ENCODE peak calls at places on chromosomes 12 and 14, in six cellular contexts. H is neuronal stem cell, D is IMR-90, B is H9, E is mesendoderm, F is H1. K is an unnamed sample.

GRCh38 chr12:54421175-54421872 is 2.3 kb upstream of the ITGA5 start:
- DNase-seq in D (peak; percentile 36), H (no peak), F (no peak), B (no peak), E (no peak), K (peak; percentile 30)

GRCh38 chr14:78143489-78144145 is 26.6 kb upstream of the NRXN3 start:
- DNase-seq in E (peak; percentile 21), H (no peak), D (peak; percentile 26), B (no peak), F (no peak), K (no peak)

GRCh38 chr14:32259368-32260013 is 56.4 kb upstream of the RNU6-8 start:
- DNase-seq in B (peak; percentile 43), E (peak; percentile 84), H (no peak), F (no peak), D (peak; percentile 63), K (peak; percentile 76)

GRCh38 chr14:80787876-80788275 is 153.7 kb downstream of the CEP128 start:
- DNase-seq in E (peak; percentile 13), F (no peak), H (no peak), D (no peak), B (no peak), K (no peak)

GRCh38 chr12:113002155-113002554 is 23.8 kb downstream of the OAS2 start:
- DNase-seq in E (no peak), B (peak; percentile 20), F (no peak), H (no peak), D (no peak), K (no peak)

GRCh38 chr12:47038270-47038748 is 41.1 kb upstream of the PCED1B start:
- DNase-seq in H (no peak), B (no peak), E (peak; percentile 19), F (no peak), D (peak; percentile 35), K (peak; percentile 51)

GRCh38 chr12:109302358-109302757 is 6.7 kb downstream of the FOXN4 start:
- DNase-seq in F (no peak), E (no peak), D (no peak), H (no peak), B (no peak), K (no peak)

GRCh38 chr12:2877959-2878732 is 1.1 kb downstream of the RHNO1 start:
- DNase-seq in H (no peak), D (peak; percentile 53), E (peak; percentile 42), F (no peak), B (peak; percentile 44), K (peak; percentile 70)

GRCh38 chr14:88321692-88322504 is 1.2 kb downstream of the KCNK10 start:
- DNase-seq in H (no peak), F (peak; percentile 47), E (peak; percentile 12), B (peak; percentile 35), D (no peak), K (no peak)

DNA sequence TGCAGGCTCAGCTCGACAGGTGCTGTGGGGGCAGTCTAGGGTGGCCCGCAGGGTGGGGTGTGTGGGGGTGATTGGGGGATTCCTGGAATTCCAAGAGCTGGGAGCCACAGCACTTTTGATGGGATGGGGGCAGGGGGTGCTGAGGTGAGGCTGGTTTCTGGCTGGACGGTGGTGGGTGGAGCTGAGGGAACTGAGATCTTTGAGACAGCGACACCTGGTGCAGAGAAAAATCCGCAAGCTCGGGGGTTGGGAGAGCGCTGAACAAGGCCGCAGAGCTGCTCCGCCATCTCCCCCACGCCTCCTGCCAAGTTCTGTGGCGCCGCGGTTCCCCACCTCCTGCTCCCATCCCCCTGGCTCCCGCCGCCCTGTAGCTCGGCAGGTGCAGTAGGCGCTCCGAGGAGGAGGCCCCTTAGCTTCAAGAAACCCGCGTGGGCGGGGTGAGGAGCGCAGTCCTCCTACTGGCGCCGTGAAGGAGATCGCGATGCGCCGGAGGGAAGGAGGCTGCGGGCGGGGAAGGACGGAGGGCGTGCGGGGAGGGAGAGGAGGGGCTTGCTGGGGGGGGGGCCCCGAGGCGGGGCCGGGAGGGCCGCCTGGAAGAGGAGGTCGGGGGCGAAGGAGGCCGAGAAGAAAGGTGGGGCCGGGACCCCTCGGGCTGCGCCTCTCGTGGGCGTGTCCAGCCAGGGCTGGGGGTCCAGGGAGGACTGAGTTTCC is 1.3 kb upstream of the TEDC1 start:
- DNase-seq in B (peak; percentile 86), H (no peak), F (peak; percentile 85), E (peak; percentile 95), D (peak; percentile 76), K (peak; percentile 88)
- H2BK5ac ChIP-seq in B (no peak overlapping the region), H (peak overlapping the region; percentile 96), F (no peak overlapping the region), E (no peak overlapping the region), D (peak overlapping the region; percentile 13), K (no peak overlapping the region)

GRCh38 chr14:73786632-73786941 is 65.0 kb upstream of the PTGR2 start:
- DNase-seq in F (no peak), B (peak; percentile 58), D (peak; percentile 40), E (peak; percentile 76), H (no peak), K (peak; percentile 60)
- H2BK5ac ChIP-seq in F (no peak overlapping the region), B (no peak overlapping the region), D (peak overlapping the region; percentile 80), E (no peak overlapping the region), H (no peak overlapping the region), K (peak overlapping the region; percentile 94)

GRCh38 chr12:104514127-104514810 is 57.5 kb downstream of the CHST11 start:
- DNase-seq in D (no peak), E (no peak), F (no peak), H (no peak), B (no peak), K (no peak)
- H2BK5ac ChIP-seq in D (no peak overlapping the region), E (no peak overlapping the region), F (no peak overlapping the region), H (no peak overlapping the region), B (no peak overlapping the region), K (no peak overlapping the region)

GRCh38 chr14:105087308-105087962 is 22.2 kb upstream of the GPR132 start:
- DNase-seq in B (peak; percentile 40), E (peak; percentile 47), H (no peak), F (peak; percentile 67), D (peak; percentile 56), K (peak; percentile 38)
- H2BK5ac ChIP-seq in B (no peak overlapping the region), E (no peak overlapping the region), H (no peak overlapping the region), F (no peak overlapping the region), D (peak overlapping the region; percentile 72), K (no peak overlapping the region)

DNA sequence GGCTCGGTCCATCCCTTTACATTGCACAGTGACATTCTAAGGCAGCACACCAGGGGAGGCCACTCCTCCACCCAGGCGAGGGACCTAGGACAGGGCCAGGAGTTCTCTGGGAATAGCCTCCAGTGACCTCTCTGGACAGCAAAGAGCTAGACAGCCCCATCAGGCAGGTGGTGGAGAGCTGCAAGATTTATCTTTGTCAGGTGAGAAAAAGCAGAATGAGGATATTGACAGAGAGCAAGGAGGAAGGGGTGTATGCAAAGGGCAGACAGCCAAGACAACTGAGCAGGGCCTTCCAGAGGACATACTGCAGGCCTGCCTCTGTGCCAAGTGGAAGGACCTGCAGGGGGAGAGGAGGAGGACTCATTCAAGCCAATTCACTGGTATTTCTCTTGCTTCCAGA is 112.4 kb upstream of the MAX start:
- DNase-seq in D (no peak), E (no peak), F (no peak), B (no peak), H (no peak), K (no peak)
- H2BK5ac ChIP-seq in D (no peak overlapping the region), E (peak overlapping the region; percentile 26), F (no peak overlapping the region), B (no peak overlapping the region), H (no peak overlapping the region), K (no peak overlapping the region)

GRCh38 chr12:105924526-105925208 is 214.1 kb downstream of the NUAK1 start:
- DNase-seq in E (no peak), B (no peak), H (no peak), D (no peak), F (no peak), K (no peak)
- H2BK5ac ChIP-seq in E (no peak overlapping the region), B (no peak overlapping the region), H (no peak overlapping the region), D (no peak overlapping the region), F (no peak overlapping the region), K (no peak overlapping the region)

GRCh38 chr12:57751432-57751787 is 700 bp downstream of the CDK4 start:
- DNase-seq in F (no peak), H (no peak), D (no peak), E (no peak), B (no peak), K (no peak)
- H2BK5ac ChIP-seq in F (peak overlapping the region; percentile 87), H (peak overlapping the region; percentile 40), D (peak overlapping the region; percentile 79), E (no peak overlapping the region), B (no peak overlapping the region), K (no peak overlapping the region)

GRCh38 chr14:90443161-90444076 is 46.6 kb downstream of the CALM1 start:
- DNase-seq in E (no peak), H (no peak), B (no peak), F (no peak), D (no peak), K (no peak)
- H2BK5ac ChIP-seq in E (no peak overlapping the region), H (no peak overlapping the region), B (no peak overlapping the region), F (no peak overlapping the region), D (no peak overlapping the region), K (no peak overlapping the region)